ENCODE peak calls at places on chromosomes 4 and X, in eight cellular contexts. One of them, this sample, is unnamed. For H3K4me1, the result is how much of the 10 kb centered on the place peaks cover.

GRCh38 chr4:157170321-157170720 is 50.2 kb upstream of the GRIA2 start:
- DNase-seq in A549: no peak
- DNase-seq in CD8-positive, alpha-beta memory T cell: no peak
- DNase-seq in body of pancreas: no peak
- DNase-seq in GM23338: no peak
- DNase-seq in ovary: no peak
- DNase-seq in fibroblast of lung: peak
- DNase-seq in mesenchymal stem cell: no peak
- DNase-seq in this sample: no peak

GRCh38 chr4:73422458-73422752 is 13.6 kb upstream of the AFP start:
- DNase-seq in A549: no peak
- DNase-seq in CD8-positive, alpha-beta memory T cell: no peak
- DNase-seq in body of pancreas: no peak
- DNase-seq in GM23338: no peak
- DNase-seq in ovary: no peak
- DNase-seq in fibroblast of lung: no peak
- DNase-seq in mesenchymal stem cell: no peak
- DNase-seq in this sample: no peak

GRCh38 chrX:103399744-103400143 is 23.4 kb downstream of the BEX3 start:
- DNase-seq in A549: no peak
- DNase-seq in CD8-positive, alpha-beta memory T cell: no peak
- DNase-seq in body of pancreas: no peak
- DNase-seq in GM23338: no peak
- DNase-seq in ovary: no peak
- DNase-seq in fibroblast of lung: peak
- DNase-seq in mesenchymal stem cell: no peak
- DNase-seq in this sample: no peak

GRCh38 chr4:137531951-137532868 is at the start of gene PCDH18:
- DNase-seq in A549: no peak
- DNase-seq in CD8-positive, alpha-beta memory T cell: no peak
- DNase-seq in body of pancreas: peak
- DNase-seq in GM23338: peak
- DNase-seq in ovary: peak
- DNase-seq in fibroblast of lung: peak
- DNase-seq in mesenchymal stem cell: peak
- DNase-seq in this sample: peak

GRCh38 chr4:76620723-76621463 is 185.9 kb downstream of the SHROOM3 start:
- DNase-seq in A549: no peak
- DNase-seq in CD8-positive, alpha-beta memory T cell: no peak
- DNase-seq in body of pancreas: peak
- DNase-seq in GM23338: no peak
- DNase-seq in ovary: no peak
- DNase-seq in fibroblast of lung: no peak
- DNase-seq in mesenchymal stem cell: no peak
- DNase-seq in this sample: no peak

GRCh38 chr4:26719954-26720552 is 136.2 kb downstream of the TBC1D19 start:
- DNase-seq in A549: no peak
- DNase-seq in CD8-positive, alpha-beta memory T cell: no peak
- DNase-seq in body of pancreas: no peak
- DNase-seq in GM23338: peak
- DNase-seq in ovary: no peak
- DNase-seq in fibroblast of lung: peak
- DNase-seq in mesenchymal stem cell: peak
- DNase-seq in this sample: no peak

GRCh38 chrX:85619962-85620361 is 240.5 kb upstream of the POF1B start:
- DNase-seq in A549: no peak
- DNase-seq in CD8-positive, alpha-beta memory T cell: no peak
- DNase-seq in body of pancreas: no peak
- DNase-seq in GM23338: peak
- DNase-seq in ovary: no peak
- DNase-seq in fibroblast of lung: no peak
- DNase-seq in mesenchymal stem cell: no peak
- DNase-seq in this sample: no peak

GRCh38 chrX:110045988-110046387 is 43.1 kb downstream of the TMEM164 start:
- DNase-seq in A549: no peak
- DNase-seq in CD8-positive, alpha-beta memory T cell: no peak
- DNase-seq in body of pancreas: peak
- DNase-seq in GM23338: peak
- DNase-seq in ovary: no peak
- DNase-seq in fibroblast of lung: no peak
- DNase-seq in mesenchymal stem cell: no peak
- DNase-seq in this sample: no peak

GRCh38 chr4:59200992-59201391 is 1999.1 kb upstream of the ADGRL3 start:
- DNase-seq in A549: no peak
- DNase-seq in CD8-positive, alpha-beta memory T cell: no peak
- DNase-seq in body of pancreas: no peak
- DNase-seq in GM23338: no peak
- DNase-seq in ovary: no peak
- DNase-seq in fibroblast of lung: no peak
- DNase-seq in mesenchymal stem cell: no peak
- DNase-seq in this sample: no peak

GRCh38 chrX:10259716-10260115 is 102.9 kb downstream of the CLCN4 start:
- DNase-seq in A549: no peak
- DNase-seq in CD8-positive, alpha-beta memory T cell: no peak
- DNase-seq in body of pancreas: no peak
- DNase-seq in GM23338: no peak
- DNase-seq in ovary: no peak
- DNase-seq in fibroblast of lung: peak
- DNase-seq in mesenchymal stem cell: no peak
- DNase-seq in this sample: no peak

GRCh38 chrX:102976290-102976689 is 39.2 kb downstream of the RAB40AL start:
- DNase-seq in A549: no peak
- DNase-seq in CD8-positive, alpha-beta memory T cell: no peak
- DNase-seq in body of pancreas: no peak
- DNase-seq in GM23338: no peak
- DNase-seq in ovary: no peak
- DNase-seq in fibroblast of lung: no peak
- DNase-seq in mesenchymal stem cell: no peak
- DNase-seq in this sample: no peak

GRCh38 chr4:42344749-42345148 is 52.5 kb upstream of the SHISA3 start:
- DNase-seq in A549: no peak
- DNase-seq in CD8-positive, alpha-beta memory T cell: no peak
- DNase-seq in body of pancreas: no peak
- DNase-seq in GM23338: no peak
- DNase-seq in ovary: no peak
- DNase-seq in fibroblast of lung: no peak
- DNase-seq in mesenchymal stem cell: no peak
- DNase-seq in this sample: no peak

GRCh38 chr4:73816814-73817213 is 19.7 kb upstream of the CXCL6 start:
- DNase-seq in A549: no peak
- DNase-seq in CD8-positive, alpha-beta memory T cell: no peak
- DNase-seq in body of pancreas: peak
- DNase-seq in GM23338: no peak
- DNase-seq in ovary: no peak
- DNase-seq in fibroblast of lung: peak
- DNase-seq in mesenchymal stem cell: peak
- DNase-seq in this sample: no peak

GRCh38 chr4:106186201-106186600 is 129.8 kb downstream of the TBCK start:
- DNase-seq in A549: no peak
- DNase-seq in CD8-positive, alpha-beta memory T cell: no peak
- DNase-seq in body of pancreas: no peak
- DNase-seq in GM23338: no peak
- DNase-seq in ovary: no peak
- DNase-seq in fibroblast of lung: no peak
- DNase-seq in mesenchymal stem cell: peak
- DNase-seq in this sample: no peak

GRCh38 chrX:120512627-120513026 is 43.5 kb upstream of the LAMP2 start:
- DNase-seq in A549: no peak
- DNase-seq in CD8-positive, alpha-beta memory T cell: no peak
- DNase-seq in body of pancreas: peak
- DNase-seq in GM23338: no peak
- DNase-seq in ovary: no peak
- DNase-seq in fibroblast of lung: no peak
- DNase-seq in mesenchymal stem cell: no peak
- DNase-seq in this sample: no peak

GRCh38 chr4:2744576-2745270 is 11.4 kb downstream of the TNIP2 start:
- DNase-seq in A549: no peak
- DNase-seq in CD8-positive, alpha-beta memory T cell: no peak
- DNase-seq in body of pancreas: no peak
- DNase-seq in GM23338: no peak
- DNase-seq in ovary: no peak
- DNase-seq in fibroblast of lung: no peak
- DNase-seq in mesenchymal stem cell: no peak
- DNase-seq in this sample: no peak
- H3K4me1 ChIP-seq in A549: under half
- H3K4me1 ChIP-seq in CD8-positive, alpha-beta memory T cell: under half
- H3K4me1 ChIP-seq in body of pancreas: under half
- H3K4me1 ChIP-seq in GM23338: under half
- H3K4me1 ChIP-seq in ovary: under half
- H3K4me1 ChIP-seq in fibroblast of lung: under half
- H3K4me1 ChIP-seq in mesenchymal stem cell: under half
- H3K4me1 ChIP-seq in this sample: under half

GRCh38 chrX:5702890-5703289 is 525.8 kb downstream of the NLGN4X start:
- DNase-seq in A549: no peak
- DNase-seq in CD8-positive, alpha-beta memory T cell: no peak
- DNase-seq in body of pancreas: no peak
- DNase-seq in GM23338: no peak
- DNase-seq in ovary: no peak
- DNase-seq in fibroblast of lung: no peak
- DNase-seq in mesenchymal stem cell: no peak
- DNase-seq in this sample: no peak

GRCh38 chrX:5708209-5708608 is 520.5 kb downstream of the NLGN4X start:
- DNase-seq in A549: no peak
- DNase-seq in CD8-positive, alpha-beta memory T cell: no peak
- DNase-seq in body of pancreas: no peak
- DNase-seq in GM23338: no peak
- DNase-seq in ovary: no peak
- DNase-seq in fibroblast of lung: no peak
- DNase-seq in mesenchymal stem cell: peak
- DNase-seq in this sample: no peak
- H3K4me3 ChIP-seq in A549: no peak
- H3K4me3 ChIP-seq in CD8-positive, alpha-beta memory T cell: no peak
- H3K4me3 ChIP-seq in body of pancreas: no peak
- H3K4me3 ChIP-seq in GM23338: no peak
- H3K4me3 ChIP-seq in ovary: no peak
- H3K4me3 ChIP-seq in fibroblast of lung: no peak
- H3K4me3 ChIP-seq in mesenchymal stem cell: no peak
- H3K4me3 ChIP-seq in this sample: no peak

DNA sequence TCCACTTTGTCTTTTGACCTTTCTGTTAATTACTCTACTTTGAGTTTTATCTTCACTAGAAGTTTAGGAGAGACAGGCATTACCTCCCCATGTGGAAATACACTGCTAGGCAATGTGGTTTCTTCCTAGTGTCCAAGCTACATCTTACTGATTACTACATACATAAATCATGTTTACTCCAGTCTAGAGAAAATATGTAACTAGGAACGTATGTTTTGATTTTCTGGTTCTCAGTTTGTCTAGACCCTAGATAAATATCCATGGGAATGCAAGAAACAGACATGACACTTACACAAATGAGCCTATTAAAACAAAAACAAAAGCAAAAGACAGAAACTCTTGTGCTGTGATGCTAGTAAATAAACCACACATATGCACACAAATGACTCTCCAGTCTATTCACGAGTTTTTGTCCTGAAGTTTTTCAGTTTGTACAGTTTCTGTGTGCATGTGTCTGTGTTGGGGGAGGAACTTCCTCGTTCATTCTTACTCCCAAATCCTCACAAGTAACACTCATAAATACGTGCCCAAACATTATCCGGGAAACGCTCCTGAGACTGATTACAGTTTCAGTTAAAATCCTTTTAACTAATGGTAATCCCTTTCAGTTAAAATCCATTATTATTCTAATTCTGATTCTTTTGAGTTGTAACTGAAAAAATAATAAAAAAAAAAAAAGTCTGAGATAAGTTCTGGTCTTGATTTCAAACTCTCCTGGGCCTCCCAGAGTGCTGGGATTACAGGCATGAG is 283.5 kb upstream of the FTHL17 start:
- DNase-seq in A549: no peak
- DNase-seq in CD8-positive, alpha-beta memory T cell: no peak
- DNase-seq in body of pancreas: no peak
- DNase-seq in GM23338: no peak
- DNase-seq in ovary: no peak
- DNase-seq in fibroblast of lung: no peak
- DNase-seq in mesenchymal stem cell: peak
- DNase-seq in this sample: no peak
- H3K4me1 ChIP-seq in A549: under half
- H3K4me1 ChIP-seq in CD8-positive, alpha-beta memory T cell: under half
- H3K4me1 ChIP-seq in body of pancreas: under half
- H3K4me1 ChIP-seq in GM23338: under half
- H3K4me1 ChIP-seq in ovary: under half
- H3K4me1 ChIP-seq in fibroblast of lung: under half
- H3K4me1 ChIP-seq in mesenchymal stem cell: under half
- H3K4me1 ChIP-seq in this sample: under half

GRCh38 chr4:80199947-80200346 is 2.6 kb downstream of the PRDM8 start:
- DNase-seq in A549: no peak
- DNase-seq in CD8-positive, alpha-beta memory T cell: no peak
- DNase-seq in body of pancreas: no peak
- DNase-seq in GM23338: no peak
- DNase-seq in ovary: no peak
- DNase-seq in fibroblast of lung: no peak
- DNase-seq in mesenchymal stem cell: no peak
- DNase-seq in this sample: no peak

GRCh38 chr4:80199004-80199579 is 1.8 kb downstream of the PRDM8 start:
- DNase-seq in A549: no peak
- DNase-seq in CD8-positive, alpha-beta memory T cell: no peak
- DNase-seq in body of pancreas: no peak
- DNase-seq in GM23338: no peak
- DNase-seq in ovary: no peak
- DNase-seq in fibroblast of lung: no peak
- DNase-seq in mesenchymal stem cell: no peak
- DNase-seq in this sample: no peak

GRCh38 chr4:80202190-80202711 is 4.9 kb downstream of the PRDM8 start:
- DNase-seq in A549: peak
- DNase-seq in CD8-positive, alpha-beta memory T cell: peak
- DNase-seq in body of pancreas: peak
- DNase-seq in GM23338: peak
- DNase-seq in ovary: peak
- DNase-seq in fibroblast of lung: peak
- DNase-seq in mesenchymal stem cell: peak
- DNase-seq in this sample: peak

GRCh38 chr4:80202784-80203553 is 5.7 kb downstream of the PRDM8 start:
- DNase-seq in A549: no peak
- DNase-seq in CD8-positive, alpha-beta memory T cell: peak
- DNase-seq in body of pancreas: peak
- DNase-seq in GM23338: peak
- DNase-seq in ovary: peak
- DNase-seq in fibroblast of lung: no peak
- DNase-seq in mesenchymal stem cell: peak
- DNase-seq in this sample: no peak

DNA sequence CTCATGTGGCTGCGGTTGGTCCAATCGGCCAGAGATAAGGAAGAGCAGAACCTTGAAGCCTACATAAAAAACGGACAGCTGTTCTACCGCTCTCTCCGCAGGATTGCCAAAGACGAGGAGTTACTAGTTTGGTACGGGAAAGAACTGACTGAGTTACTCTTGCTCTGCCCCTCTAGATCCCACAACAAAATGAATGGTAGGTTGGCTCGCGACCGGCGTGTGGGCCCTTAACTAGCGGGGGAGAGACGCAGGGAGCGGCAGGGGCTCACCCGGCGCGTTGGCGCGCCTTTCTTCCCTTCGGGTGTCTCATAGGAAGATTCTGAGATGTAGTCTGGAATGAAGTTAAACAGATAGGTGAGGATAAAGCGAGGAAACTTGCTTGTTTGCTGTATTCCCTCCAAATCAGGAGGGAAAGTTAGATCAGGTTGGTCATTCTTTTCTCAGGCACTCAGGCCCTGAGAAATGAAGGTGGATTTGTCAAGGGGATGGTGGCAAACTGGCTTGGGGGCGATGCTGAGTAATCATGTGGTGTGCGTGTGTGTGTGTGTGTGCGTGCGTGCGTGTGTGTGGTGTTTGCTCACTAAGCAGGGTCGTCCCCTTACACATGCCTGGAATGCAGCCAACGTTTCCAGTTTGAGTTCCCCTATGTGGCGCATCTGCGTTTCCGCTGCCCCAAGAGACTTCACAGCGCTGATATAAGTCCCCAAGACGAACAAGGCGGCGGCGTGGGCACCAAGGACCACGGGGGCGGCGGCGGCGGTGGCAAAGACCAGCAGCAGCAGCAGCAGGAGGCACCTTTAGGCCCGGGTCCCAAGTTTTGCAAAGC is 4.2 kb downstream of the PRDM8 start:
- DNase-seq in A549: no peak
- DNase-seq in CD8-positive, alpha-beta memory T cell: peak
- DNase-seq in body of pancreas: peak
- DNase-seq in GM23338: peak
- DNase-seq in ovary: peak
- DNase-seq in fibroblast of lung: peak
- DNase-seq in mesenchymal stem cell: peak
- DNase-seq in this sample: no peak
- H3K4me3 ChIP-seq in A549: peak
- H3K4me3 ChIP-seq in CD8-positive, alpha-beta memory T cell: peak
- H3K4me3 ChIP-seq in body of pancreas: no peak
- H3K4me3 ChIP-seq in GM23338: peak
- H3K4me3 ChIP-seq in ovary: peak
- H3K4me3 ChIP-seq in fibroblast of lung: peak
- H3K4me3 ChIP-seq in mesenchymal stem cell: peak
- H3K4me3 ChIP-seq in this sample: peak

This sample was measured in right atrium auricular region.